ENCODE peak calls at places on chromosomes 4 and X, in six cellular contexts. One of them, this sample, is unnamed. For H3K4me1, the result is how much of the 10 kb centered on the place peaks cover.

GRCh38 chr4:11869471-11869870 is 440.8 kb upstream of the HS3ST1 start:
- DNase-seq in Caco-2: no peak
- DNase-seq in tibial artery: no peak
- DNase-seq in ovary: no peak
- DNase-seq in sigmoid colon: no peak
- DNase-seq in fibroblast of lung: no peak
- DNase-seq in this sample: no peak

GRCh38 chr4:43525646-43526045 is 633.1 kb downstream of the GRXCR1 start:
- DNase-seq in fibroblast of lung: no peak
- DNase-seq in sigmoid colon: no peak
- DNase-seq in ovary: no peak
- DNase-seq in Caco-2: no peak
- DNase-seq in tibial artery: no peak
- DNase-seq in this sample: no peak

GRCh38 chrX:13212191-13212651 is 107.6 kb downstream of the ATXN3L start:
- DNase-seq in tibial artery: no peak
- DNase-seq in ovary: no peak
- DNase-seq in sigmoid colon: no peak
- DNase-seq in fibroblast of lung: no peak
- DNase-seq in Caco-2: no peak
- DNase-seq in this sample: no peak

GRCh38 chr4:10112658-10113284 is 3.8 kb downstream of the WDR1 start:
- DNase-seq in ovary: no peak
- DNase-seq in fibroblast of lung: no peak
- DNase-seq in sigmoid colon: no peak
- DNase-seq in tibial artery: no peak
- DNase-seq in Caco-2: no peak
- DNase-seq in this sample: no peak

GRCh38 chrX:44843318-44843702 is 511 bp upstream of the DUSP21 start:
- DNase-seq in sigmoid colon: no peak
- DNase-seq in tibial artery: no peak
- DNase-seq in fibroblast of lung: no peak
- DNase-seq in ovary: no peak
- DNase-seq in Caco-2: no peak
- DNase-seq in this sample: no peak

GRCh38 chrX:17519349-17519748 is 144.3 kb downstream of the NHS start:
- DNase-seq in tibial artery: peak
- DNase-seq in Caco-2: no peak
- DNase-seq in sigmoid colon: peak
- DNase-seq in fibroblast of lung: no peak
- DNase-seq in ovary: peak
- DNase-seq in this sample: no peak

GRCh38 chr4:122010610-122011009 is 58.8 kb upstream of the TRPC3 start:
- DNase-seq in Caco-2: no peak
- DNase-seq in sigmoid colon: no peak
- DNase-seq in fibroblast of lung: peak
- DNase-seq in ovary: no peak
- DNase-seq in tibial artery: no peak
- DNase-seq in this sample: no peak

GRCh38 chrX:129961180-129962083 is 21.0 kb upstream of the BCORL1 start:
- DNase-seq in sigmoid colon: peak
- DNase-seq in fibroblast of lung: peak
- DNase-seq in Caco-2: peak
- DNase-seq in tibial artery: no peak
- DNase-seq in ovary: no peak
- DNase-seq in this sample: peak

GRCh38 chr4:76546282-76547166 is 111.5 kb downstream of the SHROOM3 start:
- DNase-seq in fibroblast of lung: peak
- DNase-seq in sigmoid colon: no peak
- DNase-seq in ovary: peak
- DNase-seq in Caco-2: no peak
- DNase-seq in tibial artery: no peak
- DNase-seq in this sample: no peak

GRCh38 chr4:119209077-119209476 is 3.4 kb upstream of the USP53 start:
- DNase-seq in fibroblast of lung: peak
- DNase-seq in Caco-2: no peak
- DNase-seq in tibial artery: no peak
- DNase-seq in sigmoid colon: no peak
- DNase-seq in ovary: no peak
- DNase-seq in this sample: no peak

GRCh38 chr4:2800691-2801596 is 8.1 kb downstream of the SH3BP2 start:
- DNase-seq in sigmoid colon: peak
- DNase-seq in tibial artery: peak
- DNase-seq in ovary: peak
- DNase-seq in fibroblast of lung: peak
- DNase-seq in Caco-2: no peak
- DNase-seq in this sample: peak

GRCh38 chr4:2804449-2804972 is 11.6 kb downstream of the SH3BP2 start:
- DNase-seq in fibroblast of lung: no peak
- DNase-seq in ovary: no peak
- DNase-seq in Caco-2: no peak
- DNase-seq in tibial artery: no peak
- DNase-seq in sigmoid colon: peak
- DNase-seq in this sample: no peak

GRCh38 chr4:2804973-2805501 is 12.2 kb downstream of the SH3BP2 start:
- DNase-seq in Caco-2: no peak
- DNase-seq in sigmoid colon: peak
- DNase-seq in ovary: no peak
- DNase-seq in tibial artery: peak
- DNase-seq in fibroblast of lung: no peak
- DNase-seq in this sample: no peak

GRCh38 chr4:2803624-2804448 is 11.0 kb downstream of the SH3BP2 start:
- DNase-seq in ovary: no peak
- DNase-seq in Caco-2: no peak
- DNase-seq in tibial artery: peak
- DNase-seq in sigmoid colon: peak
- DNase-seq in fibroblast of lung: no peak
- DNase-seq in this sample: peak

DNA sequence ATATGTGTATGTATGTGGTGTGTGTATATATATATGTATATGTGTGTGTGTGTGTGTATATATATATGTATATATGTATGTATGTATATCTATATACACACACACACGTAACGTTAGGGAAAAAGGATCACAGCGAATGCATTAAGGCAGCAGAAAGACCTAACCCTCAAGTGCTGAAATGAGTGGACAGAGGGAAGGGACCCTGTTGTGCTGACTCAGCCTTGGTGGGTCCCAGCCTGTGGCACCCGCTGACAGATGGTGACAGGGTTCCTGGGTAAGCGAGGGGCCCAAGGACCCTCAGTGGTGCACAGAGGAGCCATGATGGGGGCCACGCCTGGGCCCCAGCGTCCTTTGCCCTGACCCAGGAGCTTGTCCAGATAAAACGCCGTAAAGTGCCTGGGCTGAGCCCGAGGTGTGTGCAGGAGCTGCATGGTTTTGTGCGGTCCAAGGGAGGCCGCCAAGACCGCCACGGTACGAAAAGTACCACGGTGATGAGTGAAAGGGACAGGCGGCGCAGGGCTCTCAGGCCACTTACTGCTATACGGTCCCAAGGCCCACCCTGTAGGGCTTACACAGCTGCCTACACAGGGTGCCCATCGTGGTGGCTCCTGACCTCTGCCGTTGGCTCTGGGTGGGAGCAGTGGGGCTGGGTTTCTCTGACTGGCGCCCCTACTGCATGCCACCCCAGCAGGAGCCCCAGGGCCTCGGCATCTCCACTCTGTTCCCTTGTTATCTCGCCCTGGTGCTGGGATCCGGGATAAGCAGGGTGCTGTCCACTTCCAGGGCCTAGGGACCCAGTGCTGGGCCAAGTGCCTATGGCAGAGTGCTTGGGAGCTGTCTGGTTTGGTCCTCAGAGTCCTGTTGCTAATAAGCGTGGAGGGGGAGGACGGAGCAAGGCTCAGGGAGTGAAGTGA is 10.0 kb downstream of the SH3BP2 start:
- DNase-seq in fibroblast of lung: no peak
- DNase-seq in sigmoid colon: peak
- DNase-seq in tibial artery: peak
- DNase-seq in ovary: no peak
- DNase-seq in Caco-2: no peak
- DNase-seq in this sample: no peak
- H3K4me1 ChIP-seq in fibroblast of lung: under half
- H3K4me1 ChIP-seq in sigmoid colon: half or more
- H3K4me1 ChIP-seq in tibial artery: under half
- H3K4me1 ChIP-seq in ovary: under half
- H3K4me1 ChIP-seq in Caco-2: under half
- H3K4me1 ChIP-seq in this sample: under half

DNA sequence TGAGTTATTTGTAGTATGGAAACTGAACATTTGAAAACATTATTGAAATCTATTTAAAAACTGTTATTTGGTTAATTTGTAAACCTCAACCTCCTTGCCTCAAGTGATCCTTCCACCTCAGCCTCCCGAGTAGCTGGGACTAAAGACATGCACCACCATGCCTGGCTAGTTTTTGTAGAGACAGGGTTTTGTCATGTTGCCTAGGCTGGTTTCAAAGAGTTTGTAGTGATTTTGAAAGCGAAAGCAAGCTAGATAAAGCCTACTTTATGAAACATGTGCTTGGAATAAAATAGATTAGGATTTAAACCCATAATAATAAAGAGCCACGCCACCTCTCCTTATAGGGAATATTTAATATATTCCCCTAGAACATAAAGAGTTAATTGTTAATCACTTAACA is 23.5 kb downstream of the ARSJ start:
- DNase-seq in ovary: no peak
- DNase-seq in tibial artery: no peak
- DNase-seq in sigmoid colon: no peak
- DNase-seq in fibroblast of lung: no peak
- DNase-seq in Caco-2: no peak
- DNase-seq in this sample: no peak
- H3K4me1 ChIP-seq in ovary: under half
- H3K4me1 ChIP-seq in tibial artery: under half
- H3K4me1 ChIP-seq in sigmoid colon: half or more
- H3K4me1 ChIP-seq in fibroblast of lung: under half
- H3K4me1 ChIP-seq in Caco-2: under half
- H3K4me1 ChIP-seq in this sample: under half

DNA sequence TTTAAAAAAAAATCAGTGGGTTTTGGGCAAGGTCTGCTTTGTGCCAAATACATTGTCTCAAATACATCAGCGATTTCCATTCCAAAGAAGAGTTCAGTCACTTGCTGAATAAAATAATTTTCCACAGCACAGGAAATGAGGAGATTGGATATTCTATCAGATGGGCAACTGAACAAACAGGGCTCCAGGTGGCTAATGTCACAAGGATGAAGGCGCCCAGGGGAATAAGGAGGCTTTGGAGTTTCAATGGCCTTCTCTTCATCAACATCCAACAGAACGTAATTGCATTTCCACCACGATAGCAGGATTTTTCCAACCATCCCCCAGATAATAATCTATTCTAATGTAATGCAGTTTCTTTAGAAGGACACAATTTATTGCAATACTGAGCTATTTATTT is 104.6 kb upstream of the KLHL13 start:
- DNase-seq in Caco-2: no peak
- DNase-seq in tibial artery: no peak
- DNase-seq in sigmoid colon: no peak
- DNase-seq in fibroblast of lung: no peak
- DNase-seq in ovary: no peak
- DNase-seq in this sample: peak
- H3K4me1 ChIP-seq in Caco-2: under half
- H3K4me1 ChIP-seq in tibial artery: under half
- H3K4me1 ChIP-seq in sigmoid colon: under half
- H3K4me1 ChIP-seq in fibroblast of lung: under half
- H3K4me1 ChIP-seq in ovary: under half
- H3K4me1 ChIP-seq in this sample: under half

GRCh38 chr4:41200486-41201017 is 13.8 kb downstream of the APBB2 start:
- DNase-seq in tibial artery: no peak
- DNase-seq in sigmoid colon: no peak
- DNase-seq in Caco-2: no peak
- DNase-seq in ovary: no peak
- DNase-seq in fibroblast of lung: no peak
- DNase-seq in this sample: no peak

GRCh38 chr4:41203169-41203568 is 11.2 kb downstream of the APBB2 start:
- DNase-seq in fibroblast of lung: peak
- DNase-seq in tibial artery: no peak
- DNase-seq in Caco-2: no peak
- DNase-seq in ovary: no peak
- DNase-seq in sigmoid colon: no peak
- DNase-seq in this sample: no peak

GRCh38 chr4:41203841-41204240 is 10.5 kb downstream of the APBB2 start:
- DNase-seq in sigmoid colon: no peak
- DNase-seq in tibial artery: no peak
- DNase-seq in fibroblast of lung: no peak
- DNase-seq in Caco-2: no peak
- DNase-seq in ovary: no peak
- DNase-seq in this sample: no peak

GRCh38 chr4:41204400-41204978 is 9.9 kb downstream of the APBB2 start:
- DNase-seq in tibial artery: no peak
- DNase-seq in fibroblast of lung: peak
- DNase-seq in Caco-2: no peak
- DNase-seq in sigmoid colon: no peak
- DNase-seq in ovary: peak
- DNase-seq in this sample: no peak

GRCh38 chr4:41202356-41202755 is 12.0 kb downstream of the APBB2 start:
- DNase-seq in tibial artery: no peak
- DNase-seq in Caco-2: no peak
- DNase-seq in ovary: no peak
- DNase-seq in fibroblast of lung: no peak
- DNase-seq in sigmoid colon: no peak
- DNase-seq in this sample: no peak
- H3K4me1 ChIP-seq in tibial artery: under half
- H3K4me1 ChIP-seq in Caco-2: under half
- H3K4me1 ChIP-seq in ovary: under half
- H3K4me1 ChIP-seq in fibroblast of lung: under half
- H3K4me1 ChIP-seq in sigmoid colon: under half
- H3K4me1 ChIP-seq in this sample: under half

DNA sequence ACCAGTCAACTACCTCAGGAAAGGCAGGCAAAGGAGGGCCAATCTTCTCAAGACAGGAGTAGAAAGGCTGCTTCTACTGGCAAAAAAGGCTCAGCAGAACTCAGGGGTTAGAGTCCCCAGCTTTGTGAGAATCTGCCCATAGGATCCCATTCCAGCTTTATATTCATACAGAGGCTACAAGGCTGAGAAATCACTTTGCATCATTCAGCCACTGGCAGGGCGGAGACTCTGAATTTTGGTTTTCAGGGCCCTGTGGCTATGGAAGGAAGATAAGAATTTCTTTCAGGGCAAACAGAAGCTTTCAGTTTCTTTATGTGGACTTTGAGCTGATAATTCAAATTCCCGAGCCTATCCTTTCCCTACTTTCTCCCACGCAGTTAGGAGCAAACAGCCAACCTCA is 165.1 kb upstream of the PPP1R2C start:
- DNase-seq in tibial artery: no peak
- DNase-seq in Caco-2: peak
- DNase-seq in sigmoid colon: no peak
- DNase-seq in ovary: no peak
- DNase-seq in fibroblast of lung: no peak
- DNase-seq in this sample: no peak
- H3K4me1 ChIP-seq in tibial artery: under half
- H3K4me1 ChIP-seq in Caco-2: under half
- H3K4me1 ChIP-seq in sigmoid colon: under half
- H3K4me1 ChIP-seq in ovary: under half
- H3K4me1 ChIP-seq in fibroblast of lung: under half
- H3K4me1 ChIP-seq in this sample: under half

DNA sequence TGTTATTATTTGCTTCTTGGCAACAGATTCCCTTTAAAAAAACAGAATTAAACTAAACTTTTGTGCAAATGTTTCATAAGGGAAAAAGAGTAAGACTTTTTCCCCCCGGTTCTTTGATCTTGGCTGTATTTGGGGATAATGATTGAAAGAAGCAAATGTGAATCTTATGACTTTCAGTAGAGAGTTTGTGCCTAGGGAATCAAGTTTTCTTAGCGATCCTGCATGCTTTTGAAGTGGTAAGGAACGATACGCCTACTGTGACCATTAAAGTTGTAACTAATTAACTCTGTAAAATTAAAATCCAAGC is 9.0 kb downstream of the ATP10D start:
- DNase-seq in tibial artery: no peak
- DNase-seq in fibroblast of lung: no peak
- DNase-seq in Caco-2: no peak
- DNase-seq in sigmoid colon: no peak
- DNase-seq in ovary: no peak
- DNase-seq in this sample: no peak
- H3K4me1 ChIP-seq in tibial artery: under half
- H3K4me1 ChIP-seq in fibroblast of lung: under half
- H3K4me1 ChIP-seq in Caco-2: under half
- H3K4me1 ChIP-seq in sigmoid colon: under half
- H3K4me1 ChIP-seq in ovary: under half
- H3K4me1 ChIP-seq in this sample: under half